ENCODE peak calls at places on chromosomes 4 and X, in five cellular contexts. B, D, W, P and U are unnamed samples.

GRCh38 chr4:98262431-98262830 is 1.2 kb downstream of the RAP1GDS1 start:
- DNase-seq in B (no peak), D (no peak), W (no peak), P (no peak), U (no peak)

GRCh38 chrX:2707334-2707760 is 16.3 kb downstream of the CD99 start:
- DNase-seq in B (peak; percentile 34), D (no peak), W (peak; percentile 57), P (peak; percentile 60), U (no peak)

GRCh38 chrX:56066016-56066415 is 166.1 kb upstream of the KLF8 start:
- DNase-seq in B (no peak), D (no peak), W (no peak), P (no peak), U (no peak)

GRCh38 chr4:148442830-148443549 is 776 bp upstream of the NR3C2 start:
- DNase-seq in B (peak; percentile 45), D (no peak), W (peak; percentile 42), P (peak; percentile 48), U (no peak)

GRCh38 chrX:53421125-53421524 is 1.3 kb downstream of the SMC1A start:
- DNase-seq in B (no peak), D (no peak), W (no peak), P (no peak), U (no peak)

GRCh38 chr4:144595681-144596080 is 50.3 kb upstream of the HHIP start:
- DNase-seq in B (no peak), D (no peak), W (no peak), P (no peak), U (no peak)

GRCh38 chr4:48275247-48275646 is 5.6 kb upstream of the TEC start:
- DNase-seq in B (no peak), D (no peak), W (no peak), P (no peak), U (no peak)

GRCh38 chrX:80816051-80816450 is 6.4 kb upstream of the BRWD3 start:
- DNase-seq in B (no peak), D (no peak), W (no peak), P (no peak), U (no peak)

GRCh38 chr4:189029961-189030360 is 890.7 kb downstream of the TRIML1 start:
- DNase-seq in B (no peak), D (no peak), W (no peak), P (no peak), U (no peak)

GRCh38 chrX:68183612-68184214 is 249.6 kb downstream of the OPHN1 start:
- DNase-seq in B (no peak), D (no peak), W (no peak), P (peak; percentile 44), U (no peak)

GRCh38 chrX:117985241-117985640 is 131.4 kb downstream of the KLHL13 start:
- DNase-seq in B (no peak), D (no peak), W (peak; percentile 42), P (no peak), U (no peak)

GRCh38 chrX:102138064-102138463 is 4.2 kb downstream of the TCEAL6 start:
- DNase-seq in B (no peak), D (no peak), W (no peak), P (peak; percentile 1), U (no peak)

GRCh38 chr4:100306018-100306417 is 115.8 kb upstream of the DDIT4L start:
- DNase-seq in B (no peak), D (no peak), W (no peak), P (no peak), U (no peak)

GRCh38 chrX:39171686-39172085 is 370.4 kb downstream of the MID1IP1 start:
- DNase-seq in B (no peak), D (no peak), W (no peak), P (no peak), U (no peak)

GRCh38 chr4:25859429-25860148 is 3.2 kb downstream of the SEL1L3 start:
- DNase-seq in B (no peak), D (no peak), W (no peak), P (peak; percentile 63), U (no peak)

GRCh38 chr4:1192091-1192492 is 19.7 kb upstream of the SPON2 start:
- DNase-seq in B (peak; percentile 76), D (peak; percentile 93), W (peak; percentile 83), P (peak; percentile 93), U (peak; percentile 64)
- H3K4me3 ChIP-seq in B (no peak overlapping the region), D (no peak overlapping the region), W (no peak overlapping the region), P (no peak overlapping the region), U (no peak overlapping the region)

DNA sequence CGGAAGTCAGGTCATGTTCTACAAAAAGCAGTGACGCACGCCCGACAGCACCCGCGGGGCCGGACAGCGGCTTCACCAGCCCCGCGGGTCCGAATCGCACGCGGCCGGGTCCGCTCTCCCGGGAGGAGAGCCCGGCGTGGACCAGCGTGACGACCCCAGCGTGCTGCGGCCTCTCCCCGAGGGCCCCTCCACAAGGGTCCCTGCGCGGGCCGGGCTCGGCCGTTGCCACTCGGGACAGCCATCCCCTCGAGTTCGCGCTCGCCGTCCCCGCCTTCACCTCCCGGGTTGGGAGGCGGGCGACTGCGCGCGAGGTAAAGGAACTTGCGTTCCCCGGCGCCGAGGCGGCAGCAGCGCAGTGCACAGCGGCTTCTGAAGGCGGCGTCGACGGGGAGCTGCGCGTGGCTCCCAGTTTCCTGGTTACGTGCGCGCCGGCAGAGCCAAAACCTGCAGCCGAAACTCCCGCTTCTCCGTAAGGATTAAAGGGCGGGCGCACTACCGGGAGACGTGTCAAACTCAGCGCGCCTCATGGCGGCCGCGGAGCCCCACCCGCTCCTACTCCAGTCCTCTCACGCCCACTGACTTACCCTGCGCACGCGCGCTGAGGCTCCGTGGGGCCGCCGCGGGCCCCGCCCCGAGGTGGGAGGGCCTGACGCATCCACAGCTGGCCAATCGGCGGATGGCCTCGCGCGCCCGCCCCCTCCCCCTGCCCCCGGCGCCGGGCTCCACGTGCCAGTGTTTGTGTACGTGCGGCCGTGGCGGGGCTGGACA is 416 bp upstream of the LRP2BP start:
- DNase-seq in B (peak; percentile 98), D (peak; percentile 98), W (peak; percentile 98), P (peak; percentile 99), U (peak; percentile 97)
- H3K4me1 ChIP-seq in B (peaks cover 29% of the 10 kb centered on the region), D (peaks cover 3% of the 10 kb centered on the region), W (peaks cover 2% of the 10 kb centered on the region), P (peaks cover 37% of the 10 kb centered on the region), U (peaks cover 25% of the 10 kb centered on the region)

DNA sequence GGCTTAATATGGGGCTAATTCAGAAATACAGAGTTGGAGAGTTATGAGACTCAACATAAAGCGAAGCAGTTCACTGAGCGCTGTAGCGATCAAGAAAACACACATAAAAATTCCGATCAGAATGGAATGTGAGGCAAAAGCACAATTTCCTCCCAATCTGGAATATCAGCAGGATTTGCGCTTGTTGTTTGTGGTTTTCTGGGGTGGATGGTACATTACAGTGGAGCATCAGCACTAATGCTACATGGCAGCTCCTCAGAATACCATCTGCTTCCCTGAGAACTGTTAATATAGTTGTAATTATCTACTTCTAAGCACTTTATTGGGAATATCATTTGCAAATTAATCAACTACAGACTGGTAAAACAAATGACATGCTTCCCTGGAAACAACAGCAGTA is 324.1 kb upstream of the PPARGC1A start:
- DNase-seq in B (no peak), D (no peak), W (no peak), P (no peak), U (no peak)
- TF ChIP-seq CTCF in B (no peak), D (no peak), W (no peak), P (no peak), U (no peak)

DNA sequence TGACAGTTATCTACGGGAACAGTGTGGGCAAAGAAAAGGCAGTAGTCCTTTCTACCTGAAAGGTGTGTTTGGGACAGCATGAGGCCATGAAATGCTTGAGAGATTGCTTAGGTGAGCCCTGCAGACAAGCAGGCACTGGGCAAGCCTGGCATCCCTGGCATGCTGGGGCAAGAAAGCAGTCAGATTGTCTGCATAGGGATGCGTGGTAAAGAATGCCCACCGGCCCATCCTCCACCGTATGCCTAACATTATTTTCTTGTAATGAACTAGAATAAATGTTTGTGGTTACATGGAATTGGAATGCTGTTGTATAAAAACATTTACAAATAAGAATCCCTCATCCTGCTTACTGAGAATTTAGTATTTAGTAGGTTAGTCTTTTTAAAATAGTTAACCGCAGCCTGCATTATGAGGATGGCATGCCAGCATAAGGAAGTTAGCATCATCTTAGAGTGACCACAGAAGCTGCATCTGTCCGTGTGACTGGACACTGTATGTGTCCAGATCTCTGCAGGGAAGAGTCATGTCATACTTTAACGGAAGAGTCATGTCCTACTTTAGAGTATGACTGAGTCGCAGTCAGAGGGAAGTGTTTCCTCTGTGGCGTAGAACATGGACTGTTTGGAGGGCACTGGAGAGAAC is 18.9 kb downstream of the ZBTB49 start:
- DNase-seq in B (no peak), D (no peak), W (no peak), P (no peak), U (no peak)
- H3K4me3 ChIP-seq in B (no peak overlapping the region), D (no peak overlapping the region), W (no peak overlapping the region), P (no peak overlapping the region), U (no peak overlapping the region)

DNA sequence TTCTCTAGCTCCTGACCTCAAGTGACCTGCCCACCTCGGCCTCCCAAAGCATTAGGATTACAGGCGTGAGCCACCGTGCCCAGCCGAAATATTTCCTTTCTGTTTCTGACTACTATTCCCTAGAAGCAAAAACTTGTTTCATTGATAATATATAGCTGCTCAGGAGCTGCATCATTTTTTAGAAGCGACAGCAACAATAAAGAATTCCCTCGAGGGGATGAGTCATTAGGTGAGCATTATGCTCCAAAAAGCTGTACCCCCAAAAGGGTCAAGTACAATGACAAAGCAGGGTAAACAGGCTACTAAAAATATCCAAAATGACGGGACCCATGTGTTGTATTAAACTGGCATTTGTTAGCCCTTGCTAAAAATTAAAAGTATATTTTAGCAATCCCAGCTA is 67.0 kb downstream of the RBM47 start:
- DNase-seq in B (no peak), D (no peak), W (no peak), P (no peak), U (no peak)
- H3K4me1 ChIP-seq in B (no peaks in the 10 kb centered on the region), D (peaks cover 12% of the 10 kb centered on the region), W (no peaks in the 10 kb centered on the region), P (no peaks in the 10 kb centered on the region), U (peaks cover 44% of the 10 kb centered on the region)